ENCODE peak calls at places on chromosomes 12 and 14, in ten cellular contexts. One of them, this sample, is unnamed.

GRCh38 chr12:45309826-45310626 is 94.1 kb downstream of the ANO6 start:
- DNase-seq in GM20000: no peak
- DNase-seq in tibial nerve: no peak
- DNase-seq in neural crest cell: no peak
- DNase-seq in natural killer cell: no peak
- DNase-seq in WTC11: no peak
- DNase-seq in suprapubic skin: no peak
- DNase-seq in fibroblast of villous mesenchyme: no peak
- DNase-seq in glutamatergic neuron: no peak
- DNase-seq in astrocyte of the spinal cord: peak; percentile 36
- DNase-seq in this sample: no peak

GRCh38 chr12:43883748-43884147 is 47.9 kb downstream of the TMEM117 start:
- DNase-seq in astrocyte of the spinal cord: no peak
- DNase-seq in natural killer cell: no peak
- DNase-seq in glutamatergic neuron: no peak
- DNase-seq in neural crest cell: no peak
- DNase-seq in fibroblast of villous mesenchyme: no peak
- DNase-seq in WTC11: no peak
- DNase-seq in GM20000: no peak
- DNase-seq in tibial nerve: no peak
- DNase-seq in suprapubic skin: no peak
- DNase-seq in this sample: no peak

GRCh38 chr14:80653951-80654350 is 287.6 kb downstream of the CEP128 start:
- DNase-seq in fibroblast of villous mesenchyme: no peak
- DNase-seq in GM20000: no peak
- DNase-seq in tibial nerve: no peak
- DNase-seq in suprapubic skin: no peak
- DNase-seq in glutamatergic neuron: no peak
- DNase-seq in WTC11: no peak
- DNase-seq in neural crest cell: no peak
- DNase-seq in astrocyte of the spinal cord: no peak
- DNase-seq in natural killer cell: no peak
- DNase-seq in this sample: no peak

GRCh38 chr14:100369019-100369418 is 45.9 kb downstream of the SLC25A47 start:
- DNase-seq in astrocyte of the spinal cord: no peak
- DNase-seq in natural killer cell: no peak
- DNase-seq in WTC11: no peak
- DNase-seq in neural crest cell: no peak
- DNase-seq in fibroblast of villous mesenchyme: no peak
- DNase-seq in suprapubic skin: no peak
- DNase-seq in glutamatergic neuron: no peak
- DNase-seq in tibial nerve: no peak
- DNase-seq in GM20000: no peak
- DNase-seq in this sample: no peak

GRCh38 chr14:101823081-101823480 is 61.6 kb downstream of the PPP2R5C start:
- DNase-seq in neural crest cell: no peak
- DNase-seq in astrocyte of the spinal cord: no peak
- DNase-seq in fibroblast of villous mesenchyme: peak; percentile 19
- DNase-seq in WTC11: no peak
- DNase-seq in suprapubic skin: no peak
- DNase-seq in tibial nerve: no peak
- DNase-seq in GM20000: no peak
- DNase-seq in glutamatergic neuron: no peak
- DNase-seq in natural killer cell: no peak
- DNase-seq in this sample: no peak

GRCh38 chr12:24909667-24910066 is 39.2 kb downstream of the BCAT1 start:
- DNase-seq in glutamatergic neuron: no peak
- DNase-seq in neural crest cell: no peak
- DNase-seq in fibroblast of villous mesenchyme: peak; percentile 64
- DNase-seq in WTC11: no peak
- DNase-seq in tibial nerve: peak; percentile 23
- DNase-seq in astrocyte of the spinal cord: peak; percentile 82
- DNase-seq in natural killer cell: no peak
- DNase-seq in suprapubic skin: no peak
- DNase-seq in GM20000: no peak
- DNase-seq in this sample: no peak

GRCh38 chr14:81662570-81663161 is 129.0 kb upstream of the SEL1L start:
- DNase-seq in glutamatergic neuron: no peak
- DNase-seq in WTC11: no peak
- DNase-seq in suprapubic skin: no peak
- DNase-seq in GM20000: no peak
- DNase-seq in natural killer cell: no peak
- DNase-seq in fibroblast of villous mesenchyme: no peak
- DNase-seq in neural crest cell: no peak
- DNase-seq in astrocyte of the spinal cord: no peak
- DNase-seq in tibial nerve: no peak
- DNase-seq in this sample: no peak

GRCh38 chr12:93569656-93570551 is 2.6 kb upstream of the SOCS2 start:
- DNase-seq in astrocyte of the spinal cord: peak; percentile 83
- DNase-seq in suprapubic skin: peak; percentile 91
- DNase-seq in WTC11: peak; percentile 92
- DNase-seq in neural crest cell: peak; percentile 86
- DNase-seq in tibial nerve: peak; percentile 75
- DNase-seq in glutamatergic neuron: peak; percentile 94
- DNase-seq in GM20000: peak; percentile 88
- DNase-seq in fibroblast of villous mesenchyme: peak; percentile 94
- DNase-seq in natural killer cell: peak; percentile 66
- DNase-seq in this sample: peak; percentile 70

GRCh38 chr14:104357689-104358527 is 219.5 kb downstream of the KIF26A start:
- DNase-seq in suprapubic skin: peak; percentile 74
- DNase-seq in astrocyte of the spinal cord: no peak
- DNase-seq in glutamatergic neuron: no peak
- DNase-seq in GM20000: no peak
- DNase-seq in natural killer cell: no peak
- DNase-seq in fibroblast of villous mesenchyme: no peak
- DNase-seq in neural crest cell: no peak
- DNase-seq in WTC11: no peak
- DNase-seq in tibial nerve: no peak
- DNase-seq in this sample: no peak

GRCh38 chr14:67666733-67667132 is 7.7 kb downstream of the VTI1B start:
- DNase-seq in natural killer cell: no peak
- DNase-seq in GM20000: no peak
- DNase-seq in tibial nerve: no peak
- DNase-seq in fibroblast of villous mesenchyme: no peak
- DNase-seq in neural crest cell: no peak
- DNase-seq in WTC11: no peak
- DNase-seq in astrocyte of the spinal cord: no peak
- DNase-seq in suprapubic skin: no peak
- DNase-seq in glutamatergic neuron: no peak
- DNase-seq in this sample: no peak

DNA sequence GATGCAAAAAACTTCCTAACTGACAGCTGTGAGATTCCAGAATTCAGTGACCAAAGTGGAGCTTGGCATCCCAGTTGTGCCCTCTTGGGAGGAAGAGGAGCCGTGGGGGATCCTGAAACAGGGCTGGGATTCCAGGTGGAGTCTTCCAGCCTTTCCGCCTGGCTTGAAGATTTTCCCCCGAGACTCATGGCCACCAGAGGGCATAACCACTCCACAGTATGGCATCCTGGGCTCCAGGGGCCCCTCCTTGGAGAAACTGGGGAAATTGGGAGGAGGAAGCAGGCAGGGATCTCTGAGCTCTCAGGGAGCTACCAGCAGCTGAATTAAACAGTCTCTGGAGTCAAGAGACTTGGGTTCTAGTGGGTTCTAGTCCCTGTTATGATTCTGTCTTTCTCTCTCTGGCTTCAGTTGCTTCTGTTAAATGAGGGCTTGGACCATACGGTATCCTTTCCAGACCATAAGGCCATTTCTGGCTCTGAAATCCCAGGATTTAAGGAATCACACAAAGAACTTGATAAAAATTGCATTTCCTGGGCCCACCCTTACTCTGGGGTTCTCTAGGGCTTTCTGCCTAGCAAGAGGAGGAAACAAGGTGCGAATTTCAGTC is 2.6 kb upstream of the TAMALIN start:
- DNase-seq in fibroblast of villous mesenchyme: peak; percentile 65
- DNase-seq in GM20000: no peak
- DNase-seq in astrocyte of the spinal cord: peak; percentile 44
- DNase-seq in tibial nerve: no peak
- DNase-seq in glutamatergic neuron: no peak
- DNase-seq in natural killer cell: no peak
- DNase-seq in neural crest cell: peak; percentile 42
- DNase-seq in suprapubic skin: no peak
- DNase-seq in WTC11: peak; percentile 74
- DNase-seq in this sample: no peak
- TF ChIP-seq CTCF in fibroblast of villous mesenchyme: peak; percentile 87
- TF ChIP-seq CTCF in GM20000: peak; percentile 27
- TF ChIP-seq CTCF in astrocyte of the spinal cord: peak; percentile 77
- TF ChIP-seq CTCF in tibial nerve: peak; percentile 81
- TF ChIP-seq CTCF in glutamatergic neuron: no peak
- TF ChIP-seq CTCF in natural killer cell: no peak
- TF ChIP-seq CTCF in neural crest cell: peak; percentile 67
- TF ChIP-seq CTCF in suprapubic skin: peak; percentile 51
- TF ChIP-seq CTCF in WTC11: peak; percentile 42
- TF ChIP-seq CTCF in this sample: peak; percentile 29

DNA sequence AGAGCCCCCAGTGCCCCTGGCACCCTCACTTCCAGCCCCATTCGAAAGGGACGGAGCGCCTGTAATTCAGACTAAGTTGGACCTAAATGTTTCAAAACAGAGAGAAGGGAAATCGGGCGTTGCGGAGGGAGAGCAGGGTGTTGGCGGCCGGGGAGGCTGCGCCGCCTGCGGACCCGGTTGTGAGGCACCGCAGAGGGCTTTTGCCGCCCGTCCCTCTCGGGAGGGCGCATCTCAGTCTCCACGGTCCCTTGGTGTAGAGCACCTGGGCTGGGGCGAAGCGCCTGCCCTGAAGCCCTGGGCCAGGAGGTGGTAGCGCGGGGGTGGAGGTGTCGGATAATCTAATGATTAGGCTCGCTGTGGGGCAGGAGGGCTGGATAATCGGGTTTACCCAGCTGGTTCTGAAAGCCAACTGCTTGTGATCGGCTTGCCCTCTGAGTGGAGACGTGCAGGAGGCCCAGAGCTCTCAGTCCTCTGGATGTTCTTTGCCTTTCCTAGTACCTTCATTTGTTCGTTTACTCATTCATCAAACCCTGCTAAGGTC is 884 bp downstream of the DAAM1 start:
- DNase-seq in tibial nerve: no peak
- DNase-seq in glutamatergic neuron: peak; percentile 46
- DNase-seq in suprapubic skin: peak; percentile 80
- DNase-seq in fibroblast of villous mesenchyme: peak; percentile 25
- DNase-seq in WTC11: peak; percentile 15
- DNase-seq in neural crest cell: peak; percentile 15
- DNase-seq in natural killer cell: peak; percentile 48
- DNase-seq in astrocyte of the spinal cord: no peak
- DNase-seq in GM20000: peak; percentile 30
- DNase-seq in this sample: no peak
- TF ChIP-seq CTCF in tibial nerve: no peak
- TF ChIP-seq CTCF in glutamatergic neuron: no peak
- TF ChIP-seq CTCF in suprapubic skin: no peak
- TF ChIP-seq CTCF in fibroblast of villous mesenchyme: no peak
- TF ChIP-seq CTCF in WTC11: no peak
- TF ChIP-seq CTCF in neural crest cell: no peak
- TF ChIP-seq CTCF in natural killer cell: no peak
- TF ChIP-seq CTCF in astrocyte of the spinal cord: peak; percentile 12
- TF ChIP-seq CTCF in GM20000: no peak
- TF ChIP-seq CTCF in this sample: no peak

GRCh38 chr14:32933623-32933942 is 5.1 kb upstream of the NPAS3 start:
- DNase-seq in glutamatergic neuron: no peak
- DNase-seq in natural killer cell: no peak
- DNase-seq in neural crest cell: peak; percentile 22
- DNase-seq in fibroblast of villous mesenchyme: peak; percentile 18
- DNase-seq in suprapubic skin: no peak
- DNase-seq in WTC11: peak; percentile 45
- DNase-seq in astrocyte of the spinal cord: peak; percentile 55
- DNase-seq in tibial nerve: no peak
- DNase-seq in GM20000: peak; percentile 13
- DNase-seq in this sample: no peak
- TF ChIP-seq CTCF in glutamatergic neuron: peak; percentile 20
- TF ChIP-seq CTCF in natural killer cell: no peak
- TF ChIP-seq CTCF in neural crest cell: peak; percentile 63
- TF ChIP-seq CTCF in fibroblast of villous mesenchyme: peak; percentile 30
- TF ChIP-seq CTCF in suprapubic skin: no peak
- TF ChIP-seq CTCF in WTC11: no peak
- TF ChIP-seq CTCF in astrocyte of the spinal cord: peak; percentile 41
- TF ChIP-seq CTCF in tibial nerve: no peak
- TF ChIP-seq CTCF in GM20000: no peak
- TF ChIP-seq CTCF in this sample: no peak

GRCh38 chr12:1284611-1285010 is 293.6 kb downstream of the ERC1 start:
- DNase-seq in WTC11: no peak
- DNase-seq in tibial nerve: no peak
- DNase-seq in astrocyte of the spinal cord: no peak
- DNase-seq in neural crest cell: no peak
- DNase-seq in suprapubic skin: no peak
- DNase-seq in GM20000: no peak
- DNase-seq in fibroblast of villous mesenchyme: no peak
- DNase-seq in natural killer cell: no peak
- DNase-seq in glutamatergic neuron: no peak
- DNase-seq in this sample: no peak

GRCh38 chr12:1277905-1278304 is 286.9 kb downstream of the ERC1 start:
- DNase-seq in tibial nerve: no peak
- DNase-seq in astrocyte of the spinal cord: no peak
- DNase-seq in neural crest cell: no peak
- DNase-seq in WTC11: no peak
- DNase-seq in suprapubic skin: no peak
- DNase-seq in fibroblast of villous mesenchyme: no peak
- DNase-seq in natural killer cell: no peak
- DNase-seq in GM20000: no peak
- DNase-seq in glutamatergic neuron: peak; percentile 33
- DNase-seq in this sample: no peak

GRCh38 chr12:1281683-1282366 is 290.8 kb downstream of the ERC1 start:
- DNase-seq in natural killer cell: no peak
- DNase-seq in GM20000: no peak
- DNase-seq in glutamatergic neuron: no peak
- DNase-seq in astrocyte of the spinal cord: peak; percentile 76
- DNase-seq in suprapubic skin: no peak
- DNase-seq in WTC11: no peak
- DNase-seq in tibial nerve: no peak
- DNase-seq in neural crest cell: no peak
- DNase-seq in fibroblast of villous mesenchyme: peak; percentile 90
- DNase-seq in this sample: no peak

GRCh38 chr12:1282670-1283361 is 291.8 kb downstream of the ERC1 start:
- DNase-seq in astrocyte of the spinal cord: peak; percentile 23
- DNase-seq in neural crest cell: no peak
- DNase-seq in WTC11: no peak
- DNase-seq in glutamatergic neuron: no peak
- DNase-seq in tibial nerve: peak; percentile 26
- DNase-seq in GM20000: no peak
- DNase-seq in fibroblast of villous mesenchyme: peak; percentile 87
- DNase-seq in suprapubic skin: no peak
- DNase-seq in natural killer cell: no peak
- DNase-seq in this sample: no peak

GRCh38 chr12:1279050-1279449 is 288.0 kb downstream of the ERC1 start:
- DNase-seq in neural crest cell: no peak
- DNase-seq in suprapubic skin: no peak
- DNase-seq in WTC11: no peak
- DNase-seq in fibroblast of villous mesenchyme: no peak
- DNase-seq in tibial nerve: no peak
- DNase-seq in GM20000: no peak
- DNase-seq in natural killer cell: no peak
- DNase-seq in glutamatergic neuron: no peak
- DNase-seq in astrocyte of the spinal cord: peak; percentile 14
- DNase-seq in this sample: no peak
- TF ChIP-seq CTCF in neural crest cell: peak; percentile 56
- TF ChIP-seq CTCF in suprapubic skin: no peak
- TF ChIP-seq CTCF in WTC11: no peak
- TF ChIP-seq CTCF in fibroblast of villous mesenchyme: no peak
- TF ChIP-seq CTCF in tibial nerve: no peak
- TF ChIP-seq CTCF in GM20000: no peak
- TF ChIP-seq CTCF in natural killer cell: no peak
- TF ChIP-seq CTCF in glutamatergic neuron: no peak
- TF ChIP-seq CTCF in astrocyte of the spinal cord: peak; percentile 10
- TF ChIP-seq CTCF in this sample: no peak

This sample was measured in HL-60.